ENCODE peak calls at places on chromosomes 4 and X, in eight cellular contexts. P, G, N, B, A, D, W and Y are unnamed samples.

GRCh38 chr4:41360214-41360910 is 103.6 kb downstream of the UCHL1 start:
- DNase-seq in N (no peak), D (peak; percentile 49), G (peak; percentile 85), P (no peak), W (peak; percentile 80), A (no peak), B (peak; percentile 21), Y (peak; percentile 48)

GRCh38 chr4:97656034-97656720 is 487.1 kb downstream of the STPG2 start:
- DNase-seq in N (no peak), G (no peak), W (peak; percentile 1), D (no peak), P (no peak), A (no peak), B (peak; percentile 91), Y (no peak)

GRCh38 chr4:110361921-110362320 is 114.0 kb upstream of the ENPEP start:
- DNase-seq in N (no peak), W (peak; percentile 48), A (no peak), P (no peak), G (no peak), D (no peak), B (peak; percentile 32), Y (no peak)

GRCh38 chr4:21517460-21517859 is 431.1 kb downstream of the KCNIP4 start:
- DNase-seq in B (no peak), W (no peak), A (no peak), G (no peak), N (no peak), D (no peak), P (no peak), Y (no peak)

GRCh38 chr4:99301376-99302164 is 10.8 kb upstream of the ADH1A start:
- DNase-seq in W (no peak), B (peak; percentile 77), P (no peak), N (no peak), A (no peak), G (no peak), D (no peak), Y (no peak)

GRCh38 chr4:10336471-10336870 is 120.8 kb downstream of the ZNF518B start:
- DNase-seq in W (peak; percentile 95), A (no peak), B (peak; percentile 59), N (no peak), G (no peak), D (no peak), P (no peak), Y (no peak)

GRCh38 chrX:11386001-11386523 is 92.8 kb downstream of the AMELX start:
- DNase-seq in D (no peak), N (no peak), P (no peak), A (no peak), B (peak; percentile 82), G (no peak), W (peak; percentile 70), Y (no peak)

GRCh38 chrX:53831662-53832635 is 145.4 kb upstream of the HUWE1 start:
- DNase-seq in W (peak; percentile 29), P (no peak), B (peak; percentile 44), N (no peak), A (peak; percentile 44), G (no peak), D (peak; percentile 3), Y (peak; percentile 47)

GRCh38 chr4:8122746-8123145 is 35.9 kb downstream of the ABLIM2 start:
- DNase-seq in N (no peak), P (no peak), B (no peak), A (no peak), W (no peak), D (no peak), G (no peak), Y (no peak)

GRCh38 chr4:181845617-181846016 is 397.6 kb upstream of the TENM3 start:
- DNase-seq in G (no peak), B (no peak), N (no peak), A (no peak), D (no peak), W (no peak), P (no peak), Y (no peak)

GRCh38 chr4:44002368-44002767 is 446.2 kb downstream of the KCTD8 start:
- DNase-seq in N (no peak), B (no peak), W (no peak), D (no peak), A (no peak), G (no peak), P (no peak), Y (no peak)